ENCODE peak calls at places on chromosomes 3 and 15, in eight cellular contexts. I, A, Y, Z, C, U, F and Q are unnamed samples.

GRCh38 chr3:156751461-156752025 is 74.6 kb upstream of the LEKR1 start:
- DNase-seq in I (no peak), A (no peak), Y (peak; percentile 41), Z (no peak), C (peak; percentile 85), U (no peak), F (peak; percentile 66), Q (no peak)

GRCh38 chr3:123098411-123099330 is 31.8 kb downstream of the PDIA5 start:
- DNase-seq in I (no peak), A (no peak), Y (no peak), Z (no peak), C (no peak), U (no peak), F (no peak), Q (no peak)

GRCh38 chr3:107634142-107634489 is 111.4 kb downstream of the BBX start:
- DNase-seq in I (no peak), A (no peak), Y (no peak), Z (no peak), C (no peak), U (no peak), F (no peak), Q (no peak)

GRCh38 chr3:123275691-123276090 is 73.9 kb downstream of the SEC22A start:
- DNase-seq in I (no peak), A (no peak), Y (no peak), Z (no peak), C (no peak), U (no peak), F (no peak), Q (no peak)

GRCh38 chr3:108862865-108863798 is 40.5 kb downstream of the TRAT1 start:
- DNase-seq in I (no peak), A (peak; percentile 81), Y (no peak), Z (no peak), C (no peak), U (no peak), F (no peak), Q (no peak)

GRCh38 chr3:47661121-47661752 is 82.6 kb upstream of the CSPG5 start:
- DNase-seq in I (no peak), A (no peak), Y (no peak), Z (no peak), C (no peak), U (no peak), F (no peak), Q (no peak)

GRCh38 chr3:170117134-170117533 is 64.4 kb downstream of the PHC3 start:
- DNase-seq in I (no peak), A (no peak), Y (no peak), Z (no peak), C (no peak), U (no peak), F (no peak), Q (no peak)

GRCh38 chr3:72848703-72849081 is 447 bp upstream of the SHQ1 start:
- DNase-seq in I (no peak), A (no peak), Y (no peak), Z (peak; percentile 71), C (no peak), U (no peak), F (no peak), Q (no peak)

GRCh38 chr3:108820586-108820985 is 2.0 kb upstream of the TRAT1 start:
- DNase-seq in I (no peak), A (no peak), Y (no peak), Z (no peak), C (no peak), U (no peak), F (no peak), Q (no peak)

GRCh38 chr15:92166029-92166428 is 227.7 kb upstream of the ST8SIA2 start:
- DNase-seq in I (no peak), A (no peak), Y (no peak), Z (no peak), C (no peak), U (no peak), F (no peak), Q (no peak)

GRCh38 chr15:52178765-52179164 is 12.4 kb downstream of the GNB5 start:
- DNase-seq in I (no peak), A (no peak), Y (peak; percentile 36), Z (no peak), C (no peak), U (no peak), F (no peak), Q (no peak)

GRCh38 chr3:101994386-101994785 is 145.1 kb downstream of the NFKBIZ start:
- DNase-seq in I (no peak), A (no peak), Y (no peak), Z (no peak), C (no peak), U (no peak), F (no peak), Q (no peak)

GRCh38 chr3:49222002-49222401 is 50.6 kb downstream of the KLHDC8B start:
- DNase-seq in I (no peak), A (no peak), Y (no peak), Z (no peak), C (no peak), U (no peak), F (no peak), Q (no peak)

GRCh38 chr3:27323087-27323570 is 46.1 kb downstream of the NEK10 start:
- DNase-seq in I (no peak), A (no peak), Y (no peak), Z (no peak), C (no peak), U (no peak), F (no peak), Q (no peak)

GRCh38 chr3:148992027-148992634 is 791 bp downstream of the GYG1 start:
- DNase-seq in I (peak; percentile 79), A (no peak), Y (peak; percentile 28), Z (no peak), C (no peak), U (peak; percentile 50), F (no peak), Q (peak; percentile 13)

GRCh38 chr3:16085884-16086608 is 88.4 kb upstream of the GALNT15 start:
- DNase-seq in I (peak; percentile 84), A (no peak), Y (peak; percentile 63), Z (no peak), C (no peak), U (no peak), F (no peak), Q (no peak)

GRCh38 chr3:32457971-32458471 is 44.6 kb downstream of the CMTM6 start:
- DNase-seq in I (no peak), A (no peak), Y (no peak), Z (no peak), C (no peak), U (no peak), F (no peak), Q (no peak)
- TF ChIP-seq POLR2AphosphoS5 in I (no peak), A (no peak), Y (no peak), Z (no peak), C (no peak), U (no peak), F (no peak), Q (no peak)

DNA sequence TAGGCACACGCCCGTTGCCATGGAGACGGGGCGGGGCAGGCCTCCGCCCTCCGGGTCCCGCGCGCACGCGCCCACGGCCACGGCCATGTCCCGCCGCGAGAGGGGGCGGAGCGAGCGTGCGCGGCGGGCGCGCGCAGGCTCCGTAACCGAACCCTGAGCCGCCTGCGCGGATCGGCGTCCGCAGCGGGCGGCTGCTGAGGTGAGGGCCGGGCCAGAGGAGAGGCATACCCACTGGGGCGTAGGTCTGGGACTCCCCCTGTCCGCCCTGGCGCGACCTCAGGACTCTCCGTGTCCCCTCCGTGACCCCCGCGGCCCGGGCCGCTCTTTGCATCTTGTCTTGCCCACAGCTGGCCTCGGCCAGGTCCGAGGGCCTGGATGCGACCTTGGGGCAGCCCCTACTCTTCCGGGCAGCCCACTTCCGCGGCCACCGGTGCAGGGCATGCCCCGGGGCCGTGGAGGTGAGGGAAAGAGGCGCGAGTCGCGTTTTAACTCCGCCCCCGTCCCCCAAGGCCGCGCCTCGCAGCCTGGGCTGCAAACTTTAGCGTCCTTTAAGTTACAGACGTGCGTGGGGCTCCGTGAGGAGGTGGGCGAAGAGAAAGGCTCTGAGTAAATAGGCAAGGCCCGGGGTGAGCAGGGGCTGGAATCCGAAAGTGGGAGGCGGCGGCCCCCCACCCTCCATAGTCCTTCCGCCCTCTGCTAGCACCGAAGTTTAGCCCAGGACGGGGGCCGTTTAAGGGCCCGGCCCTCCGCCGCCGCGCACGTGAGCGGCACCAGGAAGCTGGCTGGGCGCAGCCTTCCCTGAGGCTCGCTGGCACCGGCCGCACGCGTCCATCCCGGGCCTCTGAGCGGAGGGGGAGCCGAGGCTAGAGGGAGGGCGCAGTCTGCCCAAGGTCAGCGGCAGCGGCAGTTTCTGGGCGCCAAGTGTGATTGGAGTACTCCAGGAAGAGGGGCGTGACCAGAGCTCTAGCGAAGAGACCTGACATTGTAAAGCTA is at the start of gene TEX264:
- DNase-seq in I (peak; percentile 93), A (peak; percentile 37), Y (peak; percentile 86), Z (peak; percentile 53), C (peak; percentile 89), U (peak; percentile 94), F (no peak), Q (peak; percentile 99)
- TF ChIP-seq POLR2A in I (peak; percentile 59), A (peak; percentile 92), Y (peak; percentile 48), Z (peak; percentile 88), C (peak; percentile 49), U (no peak), F (no peak), Q (peak; percentile 89)

GRCh38 chr3:95341314-95341713 is 1278.5 kb downstream of the NSUN3 start:
- DNase-seq in I (no peak), A (no peak), Y (no peak), Z (no peak), C (no peak), U (no peak), F (no peak), Q (no peak)

GRCh38 chr3:95343228-95343627 is 1280.4 kb downstream of the NSUN3 start:
- DNase-seq in I (no peak), A (no peak), Y (no peak), Z (no peak), C (no peak), U (no peak), F (no peak), Q (no peak)

GRCh38 chr3:95338446-95338845 is 1275.6 kb downstream of the NSUN3 start:
- DNase-seq in I (no peak), A (no peak), Y (no peak), Z (no peak), C (no peak), U (no peak), F (no peak), Q (no peak)

GRCh38 chr3:95348879-95349278 is 1286.0 kb downstream of the NSUN3 start:
- DNase-seq in I (no peak), A (no peak), Y (no peak), Z (no peak), C (no peak), U (no peak), F (no peak), Q (no peak)

DNA sequence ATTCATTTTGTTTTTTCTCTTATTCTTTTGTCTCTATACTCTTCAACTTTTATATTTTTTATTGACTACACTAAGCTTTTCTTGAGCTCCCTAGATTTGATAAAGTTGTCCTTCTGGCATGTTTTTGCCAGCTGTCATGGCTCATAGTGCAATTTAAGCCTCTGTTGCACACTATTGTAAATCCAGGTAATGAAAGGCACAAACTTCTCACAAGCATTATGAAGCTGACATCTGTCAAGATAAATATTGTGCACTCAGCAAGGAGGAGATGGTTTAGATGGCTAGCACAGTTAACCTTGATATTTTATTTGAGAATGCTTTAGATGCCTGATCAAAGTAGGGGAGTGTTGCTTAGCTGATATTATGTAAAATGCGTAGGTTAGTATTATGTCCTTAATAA is 1280.9 kb downstream of the NSUN3 start:
- DNase-seq in I (no peak), A (no peak), Y (no peak), Z (no peak), C (no peak), U (no peak), F (no peak), Q (no peak)
- TF ChIP-seq POLR2AphosphoS5 in I (no peak), A (no peak), Y (no peak), Z (no peak), C (no peak), U (no peak), F (no peak), Q (no peak)

GRCh38 chr3:38006031-38006430 is 15.4 kb downstream of the VILL start:
- DNase-seq in I (no peak), A (no peak), Y (no peak), Z (no peak), C (no peak), U (no peak), F (no peak), Q (no peak)
- TF ChIP-seq POLR2A in I (no peak), A (no peak), Y (no peak), Z (no peak), C (no peak), U (no peak), F (no peak), Q (no peak)